ENCODE peak calls at places on chromosomes 11 and 22, in four cellular contexts. I is NCI-H1105; N is HFFc6; T is stimulated activated CD4-positive, alpha-beta T cell treated with anti-CD3 and anti-CD28 coated beads, Interleukin-2, amount 100 ng/mL, for 24 hours. O is an unnamed sample.

GRCh38 chr22:20771918-20772625 is 1.8 kb upstream of the SERPIND1 start:
- DNase-seq in I (no peak), N (no peak), T (no peak), O (no peak)

GRCh38 chr22:28018461-28018927 is 99.4 kb upstream of the PITPNB start:
- DNase-seq in I (no peak), N (no peak), T (no peak), O (peak)

GRCh38 chr11:60899021-60899936 is 7.1 kb downstream of the PRPF19 start:
- DNase-seq in I (peak), N (peak), T (no peak), O (no peak)

GRCh38 chr22:46866591-46866990 is 104.1 kb downstream of the TBC1D22A start:
- DNase-seq in I (no peak), N (peak), T (no peak), O (no peak)

GRCh38 chr11:44266056-44266780 is 43.7 kb downstream of the ALX4 start:
- DNase-seq in I (no peak), N (no peak), T (no peak), O (no peak)

GRCh38 chr11:119363081-119363861 is 16.8 kb upstream of the MFRP start:
- DNase-seq in I (no peak), N (no peak), T (no peak), O (no peak)

GRCh38 chr22:48581821-48582469 is 1245.7 kb downstream of the BRD1 start:
- DNase-seq in I (no peak), N (no peak), T (no peak), O (no peak)

GRCh38 chr11:95229199-95230053 is 1.6 kb downstream of the SESN3 start:
- DNase-seq in I (peak), N (no peak), T (peak), O (no peak)

GRCh38 chr11:72642815-72643511 is 31.3 kb downstream of the PDE2A start:
- DNase-seq in I (no peak), N (no peak), T (peak), O (no peak)

GRCh38 chr11:73382747-73383146 is 6.5 kb downstream of the RELT start:
- DNase-seq in I (no peak), N (no peak), T (no peak), O (no peak)

GRCh38 chr11:75442161-75442885 is 9.3 kb upstream of the KLHL35 start:
- DNase-seq in I (no peak), N (no peak), T (no peak), O (no peak)

GRCh38 chr22:31135706-31136105 is 4.6 kb downstream of the PLA2G3 start:
- DNase-seq in I (no peak), N (no peak), T (no peak), O (no peak)

GRCh38 chr11:96122601-96123044 is 198.7 kb upstream of the MTMR2 start:
- DNase-seq in I (peak), N (peak), T (no peak), O (peak)

O was measured in RWPE2.